ENCODE peak calls at places on chromosomes 3 and 15, in nine cellular contexts. R, D, B, N, C, T, L, Z and Y are unnamed samples.

GRCh38 chr3:187291512-187292132 is at the start of gene MASP1:
- DNase-seq in D (no peak), L (no peak), B (no peak), R (no peak), T (no peak), N (no peak), C (no peak), Z (no peak), Y (peak)

GRCh38 chr3:31521468-31521867 is 11.3 kb upstream of the STT3B start:
- DNase-seq in B (no peak), T (no peak), R (no peak), Z (no peak), D (no peak), L (no peak), C (no peak), N (no peak), Y (no peak)

GRCh38 chr3:196889844-196890243 is 22.1 kb downstream of the SENP5 start:
- DNase-seq in B (no peak), L (no peak), C (no peak), D (no peak), T (no peak), Z (no peak), R (no peak), N (no peak), Y (no peak)

GRCh38 chr15:25829075-25829474 is 34.1 kb downstream of the ATP10A start:
- DNase-seq in R (no peak), N (no peak), D (no peak), L (no peak), T (no peak), C (no peak), B (no peak), Z (no peak), Y (no peak)

GRCh38 chr3:135917076-135917475 is 48.5 kb upstream of the PPP2R3A start:
- DNase-seq in B (no peak), N (no peak), T (no peak), C (no peak), L (no peak), D (no peak), Z (no peak), R (no peak), Y (no peak)

GRCh38 chr3:115626006-115626409 is 2.7 kb downstream of the GAP43 start:
- DNase-seq in T (no peak), N (no peak), Z (no peak), C (no peak), R (no peak), L (no peak), B (no peak), D (no peak), Y (no peak)

GRCh38 chr3:101170047-101170771 is 150.2 kb downstream of the IMPG2 start:
- DNase-seq in B (no peak), T (no peak), D (no peak), L (no peak), N (no peak), R (peak), C (no peak), Z (no peak), Y (no peak)

GRCh38 chr3:31041161-31041978 is 146.9 kb upstream of the GADL1 start:
- DNase-seq in C (no peak), R (peak), L (peak), N (no peak), T (no peak), B (peak), D (no peak), Z (peak), Y (no peak)

GRCh38 chr15:66484539-66485112 is 12.9 kb downstream of the SNAPC5 start:
- DNase-seq in N (no peak), Z (no peak), D (no peak), L (no peak), B (no peak), C (no peak), T (no peak), R (no peak), Y (no peak)

GRCh38 chr3:852033-852432 is 240.8 kb upstream of the CNTN6 start:
- DNase-seq in Z (no peak), T (no peak), C (no peak), D (no peak), N (no peak), L (no peak), R (no peak), B (no peak), Y (no peak)

GRCh38 chr3:37645801-37646380 is 215.8 kb upstream of the CTDSPL start:
- DNase-seq in D (no peak), R (no peak), Z (no peak), N (no peak), T (no peak), B (no peak), L (no peak), C (no peak), Y (no peak)

GRCh38 chr3:161560006-161560637 is 63.5 kb downstream of the OTOL1 start:
- DNase-seq in D (peak), N (peak), T (no peak), Z (no peak), C (no peak), B (peak), L (peak), R (peak), Y (peak)

GRCh38 chr3:194690501-194691372 is 5.1 kb downstream of the FAM43A start:
- DNase-seq in B (no peak), N (no peak), R (peak), L (no peak), Z (no peak), C (no peak), T (no peak), D (no peak), Y (no peak)